ENCODE peak calls at places on chromosome 4, in ten cellular contexts. U, T, F, Y, P, C, R, O, K and L are unnamed samples.

GRCh38 chr4:184588893-184589292 is 60.4 kb downstream of the CASP3 start:
- DNase-seq in U (no peak), T (no peak), F (no peak), Y (no peak), P (no peak), C (no peak), R (no peak), O (no peak), K (no peak), L (no peak)

GRCh38 chr4:5544762-5545161 is 163.6 kb downstream of the EVC2 start:
- DNase-seq in U (no peak), T (no peak), F (no peak), Y (no peak), P (no peak), C (no peak), R (no peak), O (no peak), K (no peak), L (no peak)

GRCh38 chr4:94395541-94395940 is 52.9 kb upstream of the HPGDS start:
- DNase-seq in U (no peak), T (no peak), F (no peak), Y (no peak), P (no peak), C (no peak), R (no peak), O (no peak), K (no peak), L (no peak)

GRCh38 chr4:134762053-134762452 is 560.5 kb upstream of the PABPC4L start:
- DNase-seq in U (no peak), T (no peak), F (no peak), Y (no peak), P (no peak), C (peak; percentile 9), R (no peak), O (peak; percentile 4), K (no peak), L (no peak)

GRCh38 chr4:155624478-155624877 is 42.2 kb upstream of the GUCY1A1 start:
- DNase-seq in U (no peak), T (no peak), F (no peak), Y (no peak), P (no peak), C (no peak), R (no peak), O (no peak), K (no peak), L (no peak)

GRCh38 chr4:3224971-3225850 is 23.7 kb upstream of the MSANTD1 start:
- DNase-seq in U (no peak), T (no peak), F (no peak), Y (peak; percentile 36), P (no peak), C (no peak), R (no peak), O (no peak), K (peak; percentile 15), L (no peak)

GRCh38 chr4:25810815-25811690 is 51.7 kb downstream of the SEL1L3 start:
- DNase-seq in U (no peak), T (no peak), F (no peak), Y (no peak), P (no peak), C (no peak), R (no peak), O (no peak), K (no peak), L (no peak)

GRCh38 chr4:140993969-140994459 is 139.3 kb downstream of the RNF150 start:
- DNase-seq in U (no peak), T (no peak), F (no peak), Y (no peak), P (no peak), C (no peak), R (no peak), O (no peak), K (no peak), L (no peak)